ENCODE peak calls at places on chromosome 13, in five cellular contexts. T is stimulated activated CD4-positive, alpha-beta T cell treated with anti-CD3 and anti-CD28 coated beads, Interleukin-1b, Interleukin-23, amount 100 ng/mL, for 1 hour; J is GM04503; W is stimulated activated CD8-positive, alpha-beta memory T cell treated with anti-CD3 and anti-CD28 coated beads, Interleukin-2, amount 100 ng/mL, for 48 hours; C is non-pigmented ciliary epithelial cell. H is an unnamed sample.

GRCh38 chr13:114099191-114099590 is 33.2 kb downstream of the RASA3 start:
- DNase-seq in T (no peak), W (no peak), J (peak), C (peak), H (peak)

GRCh38 chr13:113936166-113936565 is 37.7 kb downstream of the C13orf46 start:
- DNase-seq in C (no peak), W (no peak), J (no peak), T (no peak), H (no peak)

GRCh38 chr13:109781384-109782065 is 4.9 kb downstream of the IRS2 start:
- DNase-seq in W (no peak), C (no peak), T (no peak), J (no peak), H (no peak)

GRCh38 chr13:111153977-111154332 is 38.8 kb downstream of the ARHGEF7 start:
- DNase-seq in C (no peak), J (no peak), T (peak), W (peak), H (no peak)

GRCh38 chr13:28316129-28316528 is 177.8 kb downstream of the PAN3 start:
- DNase-seq in W (no peak), J (no peak), C (no peak), T (no peak), H (no peak)

GRCh38 chr13:91078093-91078679 is 269.3 kb upstream of the MIR17HG start:
- DNase-seq in C (no peak), T (no peak), W (no peak), J (no peak), H (no peak)

GRCh38 chr13:46386996-46387851 is at the start of gene RUBCNL:
- DNase-seq in T (no peak), C (no peak), J (no peak), W (peak), H (no peak)

GRCh38 chr13:21934309-21934708 is 263.4 kb downstream of the FGF9 start:
- DNase-seq in C (no peak), J (no peak), T (no peak), W (no peak), H (no peak)

GRCh38 chr13:20495087-20496023 is 30.3 kb downstream of the CRYL1 start:
- DNase-seq in T (no peak), W (no peak), J (peak), C (peak), H (no peak)

GRCh38 chr13:47332149-47332548 is 435.3 kb upstream of the HTR2A start:
- DNase-seq in W (no peak), C (no peak), T (no peak), J (no peak), H (peak)

GRCh38 chr13:48234652-48235099 is 1.7 kb downstream of the ITM2B start:
- DNase-seq in W (no peak), C (no peak), J (no peak), T (no peak), H (no peak)

GRCh38 chr13:28557725-28558124 is 62.8 kb upstream of the FLT1 start:
- DNase-seq in T (no peak), C (no peak), J (no peak), W (no peak), H (no peak)

GRCh38 chr13:28329395-28330158 is 165.4 kb downstream of the FLT1 start:
- DNase-seq in C (peak), T (no peak), J (peak), W (no peak), H (peak)

GRCh38 chr13:98224557-98224956 is 47.5 kb upstream of the RNF113B start:
- DNase-seq in C (no peak), J (no peak), W (no peak), T (no peak), H (no peak)

GRCh38 chr13:46831588-46832194 is 34.7 kb upstream of the ESD start:
- DNase-seq in J (no peak), W (no peak), T (peak), C (no peak), H (peak)

GRCh38 chr13:97266328-97266727 is 44.2 kb downstream of the MBNL2 start:
- DNase-seq in T (no peak), C (no peak), J (no peak), W (no peak), H (no peak)

GRCh38 chr13:36571444-36571843 is 102.4 kb upstream of the SERTM1 start:
- DNase-seq in T (no peak), J (no peak), W (no peak), C (no peak), H (no peak)

GRCh38 chr13:89490661-89491060 is 1819.5 kb downstream of the SLITRK5 start:
- DNase-seq in J (no peak), T (no peak), W (no peak), C (peak), H (no peak)

GRCh38 chr13:59621791-59622190 is 541.9 kb downstream of the DIAPH3 start:
- DNase-seq in C (no peak), J (no peak), W (no peak), T (no peak), H (no peak)

GRCh38 chr13:110555601-110556223 is 5.8 kb downstream of the RAB20 start:
- DNase-seq in C (no peak), T (no peak), J (no peak), W (no peak), H (no peak)

GRCh38 chr13:61410669-61411297 is 4.9 kb downstream of the PCDH20 start:
- DNase-seq in T (no peak), J (no peak), W (no peak), C (no peak), H (no peak)

GRCh38 chr13:94454906-94455305 is 24.6 kb downstream of the DCT start:
- DNase-seq in T (no peak), J (no peak), C (no peak), W (no peak), H (no peak)

GRCh38 chr13:73715910-73716257 is 418.3 kb downstream of the KLF12 start:
- DNase-seq in W (no peak), T (no peak), C (no peak), J (no peak), H (no peak)

GRCh38 chr13:31951215-31951678 is 80.3 kb upstream of the FRY start:
- DNase-seq in C (no peak), W (no peak), T (no peak), J (no peak), H (no peak)

GRCh38 chr13:40813662-40814454 is 24.4 kb downstream of the SLC25A15 start:
- DNase-seq in J (no peak), T (no peak), C (no peak), W (no peak), H (no peak)